ENCODE peak calls at places on chromosomes 16 and 17, in five cellular contexts. One of them, this sample, is unnamed.

GRCh38 chr17:66507982-66508760 is 205.8 kb downstream of the PRKCA start:
- DNase-seq in lower lobe of right lung: no peak
- DNase-seq in adipocyte: no peak
- DNase-seq in left ventricle myocardium inferior: no peak
- DNase-seq in K562: peak; percentile 55
- DNase-seq in this sample: peak; percentile 53

GRCh38 chr17:27491713-27492190 is 35.5 kb downstream of the KSR1 start:
- DNase-seq in adipocyte: no peak
- DNase-seq in left ventricle myocardium inferior: no peak
- DNase-seq in K562: peak; percentile 85
- DNase-seq in lower lobe of right lung: no peak
- DNase-seq in this sample: no peak

GRCh38 chr17:59651346-59651745 is 31.7 kb downstream of the CLTC start:
- DNase-seq in left ventricle myocardium inferior: no peak
- DNase-seq in K562: no peak
- DNase-seq in adipocyte: no peak
- DNase-seq in lower lobe of right lung: no peak
- DNase-seq in this sample: no peak

GRCh38 chr17:7122386-7122785 is 7.8 kb upstream of the ASGR2 start:
- DNase-seq in adipocyte: peak; percentile 59
- DNase-seq in lower lobe of right lung: no peak
- DNase-seq in left ventricle myocardium inferior: no peak
- DNase-seq in K562: no peak
- DNase-seq in this sample: peak; percentile 79

GRCh38 chr16:907361-907760 is 63.4 kb downstream of the LMF1 start:
- DNase-seq in lower lobe of right lung: peak; percentile 17
- DNase-seq in left ventricle myocardium inferior: no peak
- DNase-seq in K562: no peak
- DNase-seq in adipocyte: no peak
- DNase-seq in this sample: no peak

GRCh38 chr16:58025351-58026138 is at the start of gene MMP15:
- DNase-seq in left ventricle myocardium inferior: peak; percentile 79
- DNase-seq in lower lobe of right lung: peak; percentile 94
- DNase-seq in adipocyte: peak; percentile 82
- DNase-seq in K562: peak; percentile 87
- DNase-seq in this sample: peak; percentile 96

GRCh38 chr16:28990375-28991040 is 5.7 kb downstream of the LAT start:
- DNase-seq in left ventricle myocardium inferior: no peak
- DNase-seq in K562: no peak
- DNase-seq in adipocyte: no peak
- DNase-seq in lower lobe of right lung: no peak
- DNase-seq in this sample: peak; percentile 39

GRCh38 chr16:78065344-78065743 is 34.1 kb upstream of the WWOX start:
- DNase-seq in lower lobe of right lung: no peak
- DNase-seq in adipocyte: no peak
- DNase-seq in K562: no peak
- DNase-seq in left ventricle myocardium inferior: no peak
- DNase-seq in this sample: no peak

GRCh38 chr17:55795098-55795497 is 44.2 kb downstream of the PCTP start:
- DNase-seq in K562: no peak
- DNase-seq in left ventricle myocardium inferior: no peak
- DNase-seq in adipocyte: no peak
- DNase-seq in lower lobe of right lung: no peak
- DNase-seq in this sample: no peak

GRCh38 chr16:66915041-66915440 is 3.6 kb downstream of the CDH16 start:
- DNase-seq in adipocyte: no peak
- DNase-seq in K562: no peak
- DNase-seq in left ventricle myocardium inferior: no peak
- DNase-seq in lower lobe of right lung: no peak
- DNase-seq in this sample: no peak

GRCh38 chr16:80084614-80085013 is 456.2 kb upstream of the DYNLRB2 start:
- DNase-seq in lower lobe of right lung: no peak
- DNase-seq in adipocyte: peak; percentile 41
- DNase-seq in left ventricle myocardium inferior: peak; percentile 25
- DNase-seq in K562: peak; percentile 40
- DNase-seq in this sample: peak; percentile 54

DNA sequence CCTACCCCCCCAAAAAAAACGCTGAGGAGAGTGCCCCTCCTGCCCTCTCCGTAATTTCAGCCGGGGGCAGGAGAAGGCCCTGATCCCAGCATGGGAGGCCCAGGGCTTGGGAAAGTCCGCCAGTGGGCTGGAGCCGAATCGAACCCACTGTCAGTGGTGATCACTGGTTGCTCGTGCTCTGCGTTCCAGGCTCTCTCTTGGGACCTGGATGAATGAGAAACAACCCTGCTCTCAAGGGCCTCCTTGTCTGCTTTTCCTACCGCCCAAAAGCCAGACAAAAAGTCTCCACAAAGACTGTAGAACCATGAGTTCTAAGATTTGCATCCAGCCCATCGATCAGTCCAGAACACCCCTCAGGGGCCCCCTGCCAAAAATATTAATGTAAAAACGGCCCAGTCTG is 8.1 kb downstream of the ARHGAP23 start:
- DNase-seq in adipocyte: no peak
- DNase-seq in K562: no peak
- DNase-seq in lower lobe of right lung: no peak
- DNase-seq in left ventricle myocardium inferior: no peak
- DNase-seq in this sample: peak; percentile 85
- H3K36me3 ChIP-seq in adipocyte: no peaks in the 10 kb centered on the region
- H3K36me3 ChIP-seq in K562: no peaks in the 10 kb centered on the region
- H3K36me3 ChIP-seq in lower lobe of right lung: no peaks in the 10 kb centered on the region
- H3K36me3 ChIP-seq in left ventricle myocardium inferior: no peaks in the 10 kb centered on the region
- H3K36me3 ChIP-seq in this sample: peaks cover 12% of the 10 kb centered on the region

GRCh38 chr17:77619851-77620250 is 338.7 kb upstream of the TNRC6C start:
- DNase-seq in adipocyte: peak; percentile 40
- DNase-seq in lower lobe of right lung: no peak
- DNase-seq in left ventricle myocardium inferior: no peak
- DNase-seq in K562: no peak
- DNase-seq in this sample: no peak

GRCh38 chr17:77617516-77617915 is 341.0 kb upstream of the TNRC6C start:
- DNase-seq in K562: no peak
- DNase-seq in lower lobe of right lung: no peak
- DNase-seq in adipocyte: no peak
- DNase-seq in left ventricle myocardium inferior: no peak
- DNase-seq in this sample: no peak

GRCh38 chr17:77619326-77619725 is 339.2 kb upstream of the TNRC6C start:
- DNase-seq in K562: no peak
- DNase-seq in lower lobe of right lung: no peak
- DNase-seq in left ventricle myocardium inferior: no peak
- DNase-seq in adipocyte: no peak
- DNase-seq in this sample: no peak

GRCh38 chr17:77618173-77618572 is 340.3 kb upstream of the TNRC6C start:
- DNase-seq in K562: no peak
- DNase-seq in left ventricle myocardium inferior: no peak
- DNase-seq in lower lobe of right lung: no peak
- DNase-seq in adipocyte: no peak
- DNase-seq in this sample: no peak

GRCh38 chr17:77618731-77619130 is 339.8 kb upstream of the TNRC6C start:
- DNase-seq in adipocyte: no peak
- DNase-seq in left ventricle myocardium inferior: no peak
- DNase-seq in K562: no peak
- DNase-seq in lower lobe of right lung: no peak
- DNase-seq in this sample: no peak
- H3K36me3 ChIP-seq in adipocyte: no peaks in the 10 kb centered on the region
- H3K36me3 ChIP-seq in left ventricle myocardium inferior: no peaks in the 10 kb centered on the region
- H3K36me3 ChIP-seq in K562: no peaks in the 10 kb centered on the region
- H3K36me3 ChIP-seq in lower lobe of right lung: no peaks in the 10 kb centered on the region
- H3K36me3 ChIP-seq in this sample: no peaks in the 10 kb centered on the region

GRCh38 chr16:89584768-89585549 is 9.4 kb downstream of the CPNE7 start:
- DNase-seq in left ventricle myocardium inferior: no peak
- DNase-seq in lower lobe of right lung: no peak
- DNase-seq in K562: no peak
- DNase-seq in adipocyte: no peak
- DNase-seq in this sample: no peak

GRCh38 chr16:89581861-89582563 is 6.5 kb downstream of the CPNE7 start:
- DNase-seq in K562: no peak
- DNase-seq in left ventricle myocardium inferior: no peak
- DNase-seq in lower lobe of right lung: no peak
- DNase-seq in adipocyte: peak; percentile 53
- DNase-seq in this sample: peak; percentile 98

GRCh38 chr16:89582614-89583196 is 7.1 kb downstream of the CPNE7 start:
- DNase-seq in adipocyte: no peak
- DNase-seq in lower lobe of right lung: no peak
- DNase-seq in left ventricle myocardium inferior: no peak
- DNase-seq in K562: no peak
- DNase-seq in this sample: no peak

GRCh38 chr16:89583895-89584644 is 8.5 kb downstream of the CPNE7 start:
- DNase-seq in K562: no peak
- DNase-seq in left ventricle myocardium inferior: no peak
- DNase-seq in adipocyte: no peak
- DNase-seq in lower lobe of right lung: no peak
- DNase-seq in this sample: no peak

GRCh38 chr16:89583197-89583894 is 7.8 kb downstream of the CPNE7 start:
- DNase-seq in lower lobe of right lung: no peak
- DNase-seq in K562: no peak
- DNase-seq in left ventricle myocardium inferior: no peak
- DNase-seq in adipocyte: no peak
- DNase-seq in this sample: no peak
- H3K36me3 ChIP-seq in lower lobe of right lung: no peaks in the 10 kb centered on the region
- H3K36me3 ChIP-seq in K562: peaks cover 85% of the 10 kb centered on the region
- H3K36me3 ChIP-seq in left ventricle myocardium inferior: no peaks in the 10 kb centered on the region
- H3K36me3 ChIP-seq in adipocyte: no peaks in the 10 kb centered on the region
- H3K36me3 ChIP-seq in this sample: peaks cover 10% of the 10 kb centered on the region

GRCh38 chr17:35001549-35001948 is 21.2 kb downstream of the LIG3 start:
- DNase-seq in K562: no peak
- DNase-seq in left ventricle myocardium inferior: no peak
- DNase-seq in lower lobe of right lung: no peak
- DNase-seq in adipocyte: no peak
- DNase-seq in this sample: no peak

GRCh38 chr17:35003778-35004177 is 23.5 kb downstream of the LIG3 start:
- DNase-seq in K562: no peak
- DNase-seq in lower lobe of right lung: no peak
- DNase-seq in left ventricle myocardium inferior: no peak
- DNase-seq in adipocyte: no peak
- DNase-seq in this sample: peak; percentile 66

GRCh38 chr17:35006345-35006744 is 26.0 kb downstream of the LIG3 start:
- DNase-seq in left ventricle myocardium inferior: no peak
- DNase-seq in lower lobe of right lung: no peak
- DNase-seq in adipocyte: no peak
- DNase-seq in K562: no peak
- DNase-seq in this sample: no peak

GRCh38 chr17:34999456-34999855 is 19.1 kb downstream of the LIG3 start:
- DNase-seq in adipocyte: no peak
- DNase-seq in K562: no peak
- DNase-seq in left ventricle myocardium inferior: no peak
- DNase-seq in lower lobe of right lung: no peak
- DNase-seq in this sample: no peak

GRCh38 chr17:35002876-35003551 is 22.7 kb downstream of the LIG3 start:
- DNase-seq in left ventricle myocardium inferior: peak; percentile 57
- DNase-seq in K562: no peak
- DNase-seq in adipocyte: peak; percentile 17
- DNase-seq in lower lobe of right lung: no peak
- DNase-seq in this sample: no peak
- H3K36me3 ChIP-seq in left ventricle myocardium inferior: peaks cover 60% of the 10 kb centered on the region
- H3K36me3 ChIP-seq in K562: peaks cover 86% of the 10 kb centered on the region
- H3K36me3 ChIP-seq in adipocyte: peaks cover 12% of the 10 kb centered on the region
- H3K36me3 ChIP-seq in lower lobe of right lung: peaks cover 78% of the 10 kb centered on the region
- H3K36me3 ChIP-seq in this sample: peaks cover 48% of the 10 kb centered on the region

GRCh38 chr16:11784048-11784780 is 12.8 kb downstream of the ZC3H7A start:
- DNase-seq in lower lobe of right lung: no peak
- DNase-seq in adipocyte: peak; percentile 45
- DNase-seq in left ventricle myocardium inferior: no peak
- DNase-seq in K562: no peak
- DNase-seq in this sample: no peak

GRCh38 chr16:11783319-11784047 is 13.6 kb downstream of the ZC3H7A start:
- DNase-seq in left ventricle myocardium inferior: no peak
- DNase-seq in lower lobe of right lung: no peak
- DNase-seq in adipocyte: peak; percentile 45
- DNase-seq in K562: peak; percentile 31
- DNase-seq in this sample: no peak

GRCh38 chr16:11781773-11782172 is 15.3 kb downstream of the ZC3H7A start:
- DNase-seq in lower lobe of right lung: no peak
- DNase-seq in K562: no peak
- DNase-seq in adipocyte: no peak
- DNase-seq in left ventricle myocardium inferior: no peak
- DNase-seq in this sample: no peak

GRCh38 chr16:11779074-11779473 is 18.0 kb downstream of the ZC3H7A start:
- DNase-seq in K562: no peak
- DNase-seq in adipocyte: no peak
- DNase-seq in lower lobe of right lung: no peak
- DNase-seq in left ventricle myocardium inferior: no peak
- DNase-seq in this sample: no peak

DNA sequence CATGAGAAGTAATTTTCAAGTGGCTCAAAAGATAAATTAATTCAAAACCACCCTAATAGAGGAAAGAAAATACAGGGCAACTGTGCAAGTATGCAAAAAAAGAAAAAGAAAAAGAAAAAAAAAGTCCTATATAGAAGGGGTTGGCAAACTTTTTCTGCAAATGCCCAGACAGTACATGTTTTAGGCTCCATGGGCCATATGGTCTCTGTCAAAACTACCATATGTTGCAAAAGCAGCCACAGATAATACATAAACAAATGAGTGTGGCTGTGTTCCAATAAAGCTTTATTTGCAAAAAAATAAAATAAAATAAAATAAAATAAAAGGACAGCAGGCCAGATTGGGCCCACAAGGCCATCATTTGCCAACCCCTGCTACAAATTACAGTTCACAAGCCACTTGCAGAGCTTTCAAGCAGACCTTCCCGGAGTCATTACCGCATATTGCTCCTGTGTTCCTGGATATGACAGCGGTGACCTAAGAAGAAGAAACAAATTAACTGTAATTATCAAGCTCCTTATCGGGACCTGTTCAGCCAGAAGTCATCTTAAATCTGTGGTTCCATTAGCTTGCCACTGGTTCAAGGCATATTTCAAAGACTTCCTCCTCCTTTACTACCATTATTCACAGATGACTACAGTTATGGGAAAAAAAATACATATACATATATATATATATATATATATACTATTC is 15.9 kb downstream of the ZC3H7A start:
- DNase-seq in lower lobe of right lung: no peak
- DNase-seq in adipocyte: peak; percentile 44
- DNase-seq in left ventricle myocardium inferior: no peak
- DNase-seq in K562: no peak
- DNase-seq in this sample: no peak
- H3K36me3 ChIP-seq in lower lobe of right lung: peaks cover 52% of the 10 kb centered on the region
- H3K36me3 ChIP-seq in adipocyte: peaks cover 33% of the 10 kb centered on the region
- H3K36me3 ChIP-seq in left ventricle myocardium inferior: peaks cover 40% of the 10 kb centered on the region
- H3K36me3 ChIP-seq in K562: peaks cover 55% of the 10 kb centered on the region
- H3K36me3 ChIP-seq in this sample: peaks cover 35% of the 10 kb centered on the region

GRCh38 chr17:79819085-79819484 is 20.2 kb downstream of the CBX4 start:
- DNase-seq in left ventricle myocardium inferior: no peak
- DNase-seq in adipocyte: no peak
- DNase-seq in K562: no peak
- DNase-seq in lower lobe of right lung: no peak
- DNase-seq in this sample: no peak
- H3K36me3 ChIP-seq in left ventricle myocardium inferior: no peaks in the 10 kb centered on the region
- H3K36me3 ChIP-seq in adipocyte: no peaks in the 10 kb centered on the region
- H3K36me3 ChIP-seq in K562: no peaks in the 10 kb centered on the region
- H3K36me3 ChIP-seq in lower lobe of right lung: no peaks in the 10 kb centered on the region
- H3K36me3 ChIP-seq in this sample: no peaks in the 10 kb centered on the region

GRCh38 chr17:15213381-15214087 is 51.6 kb downstream of the PMP22 start:
- DNase-seq in left ventricle myocardium inferior: no peak
- DNase-seq in lower lobe of right lung: no peak
- DNase-seq in K562: no peak
- DNase-seq in adipocyte: peak; percentile 73
- DNase-seq in this sample: no peak
- H3K36me3 ChIP-seq in left ventricle myocardium inferior: no peaks in the 10 kb centered on the region
- H3K36me3 ChIP-seq in lower lobe of right lung: no peaks in the 10 kb centered on the region
- H3K36me3 ChIP-seq in K562: no peaks in the 10 kb centered on the region
- H3K36me3 ChIP-seq in adipocyte: no peaks in the 10 kb centered on the region
- H3K36me3 ChIP-seq in this sample: no peaks in the 10 kb centered on the region